ENCODE peak calls at places on chromosomes 2 and 18, in six cellular contexts. S, G, H, B, Q and O are unnamed samples.

GRCh38 chr2:64227603-64228125 is 83.4 kb upstream of the PELI1 start:
- DNase-seq in S (no peak), G (no peak), H (peak), B (no peak), Q (no peak), O (no peak)

GRCh38 chr2:20356042-20356441 is 5.4 kb upstream of the PUM2 start:
- DNase-seq in S (no peak), G (no peak), H (no peak), B (no peak), Q (peak), O (no peak)

GRCh38 chr18:37662546-37663339 is 97.1 kb upstream of the CELF4 start:
- DNase-seq in S (no peak), G (no peak), H (no peak), B (no peak), Q (no peak), O (no peak)

GRCh38 chr2:190849774-190850173 is 30.8 kb upstream of the GLS start:
- DNase-seq in S (peak), G (no peak), H (no peak), B (no peak), Q (peak), O (no peak)

GRCh38 chr18:52694804-52695203 is 354.8 kb downstream of the DCC start:
- DNase-seq in S (no peak), G (no peak), H (no peak), B (no peak), Q (no peak), O (no peak)

GRCh38 chr2:220246356-220246755 is 618.9 kb downstream of the SLC4A3 start:
- DNase-seq in S (no peak), G (no peak), H (no peak), B (no peak), Q (peak), O (no peak)

GRCh38 chr2:242046184-242046826 is 176.8 kb downstream of the RTP5 start:
- DNase-seq in S (no peak), G (no peak), H (no peak), B (no peak), Q (no peak), O (no peak)

GRCh38 chr2:230861564-230862255 is 3.0 kb upstream of the ITM2C start:
- DNase-seq in S (no peak), G (no peak), H (no peak), B (no peak), Q (no peak), O (no peak)

GRCh38 chr2:156589381-156590079 is 153.4 kb downstream of the GPD2 start:
- DNase-seq in S (no peak), G (peak), H (no peak), B (peak), Q (peak), O (no peak)

GRCh38 chr2:118496467-118496866 is 351.0 kb downstream of the EN1 start:
- DNase-seq in S (no peak), G (no peak), H (no peak), B (no peak), Q (no peak), O (no peak)

GRCh38 chr2:7256377-7256776 is 339.2 kb downstream of the RNF144A start:
- DNase-seq in S (no peak), G (no peak), H (no peak), B (no peak), Q (no peak), O (no peak)

GRCh38 chr2:234156326-234156725 is 105.8 kb downstream of the SPP2 start:
- DNase-seq in S (no peak), G (no peak), H (no peak), B (no peak), Q (no peak), O (no peak)

GRCh38 chr2:242034996-242035814 is 165.7 kb downstream of the RTP5 start:
- DNase-seq in S (no peak), G (no peak), H (no peak), B (no peak), Q (no peak), O (no peak)

GRCh38 chr2:120983344-120983743 is 247.7 kb downstream of the GLI2 start:
- DNase-seq in S (no peak), G (no peak), H (no peak), B (no peak), Q (no peak), O (no peak)

GRCh38 chr2:116074161-116074560 is 1631.7 kb downstream of the DPP10 start:
- DNase-seq in S (no peak), G (no peak), H (no peak), B (no peak), Q (no peak), O (no peak)

GRCh38 chr18:62523631-62524442 is 1.0 kb downstream of the ZCCHC2 start:
- DNase-seq in S (peak), G (peak), H (peak), B (no peak), Q (peak), O (peak)

GRCh38 chr18:64615047-64615446 is 466.2 kb upstream of the LINC00305 start:
- DNase-seq in S (no peak), G (no peak), H (no peak), B (no peak), Q (no peak), O (no peak)

GRCh38 chr2:48419884-48420511 is 110.0 kb upstream of the STON1 start:
- DNase-seq in S (peak), G (no peak), H (no peak), B (no peak), Q (no peak), O (no peak)

GRCh38 chr2:20327370-20327769 is 23.3 kb downstream of the PUM2 start:
- DNase-seq in S (no peak), G (no peak), H (no peak), B (no peak), Q (no peak), O (no peak)

GRCh38 chr18:623760-624620 is 27.2 kb downstream of the CLUL1 start:
- DNase-seq in S (no peak), G (peak), H (no peak), B (peak), Q (peak), O (peak)